ENCODE peak calls at places on chromosomes 16 and 17, in five cellular contexts. C, M, A, D and G are unnamed samples.

GRCh38 chr17:65674246-65675045 is 113.0 kb upstream of the AXIN2 start:
- DNase-seq in A (no peak), D (no peak), M (peak; percentile 21), C (no peak), G (no peak)

GRCh38 chr17:11554042-11554441 is 44.2 kb upstream of the DNAH9 start:
- DNase-seq in M (no peak), D (no peak), A (no peak), C (no peak), G (no peak)

GRCh38 chr16:495127-495748 is 32.3 kb upstream of the CAPN15 start:
- DNase-seq in C (no peak), M (peak; percentile 45), A (no peak), D (peak; percentile 20), G (no peak)

GRCh38 chr17:15456972-15457722 is 10.3 kb downstream of the CDRT4 start:
- DNase-seq in C (no peak), D (peak; percentile 60), A (no peak), M (peak; percentile 91), G (no peak)

GRCh38 chr17:16286947-16287562 is 66.2 kb downstream of the CENPV start:
- DNase-seq in M (no peak), C (no peak), A (peak; percentile 82), D (no peak), G (no peak)

GRCh38 chr16:89324056-89325010 is 106.8 kb downstream of the ZNF778 start:
- DNase-seq in M (peak; percentile 69), A (no peak), C (no peak), D (no peak), G (no peak)

GRCh38 chr16:50021509-50021908 is 3.5 kb upstream of the CNEP1R1 start:
- DNase-seq in A (no peak), C (no peak), M (no peak), D (no peak), G (no peak)

GRCh38 chr16:24972608-24973220 is 42.5 kb downstream of the ARHGAP17 start:
- DNase-seq in C (no peak), D (no peak), A (no peak), M (no peak), G (peak; percentile 12)

GRCh38 chr17:510223-510917 is 157.8 kb upstream of the RPH3AL start:
- DNase-seq in D (no peak), A (no peak), M (peak; percentile 26), C (no peak), G (no peak)

GRCh38 chr16:85615852-85616607 is 2.9 kb downstream of the GSE1 start:
- DNase-seq in C (peak; percentile 59), D (no peak), M (peak; percentile 78), A (peak; percentile 90), G (peak; percentile 71)

GRCh38 chr17:19248923-19249574 is 11.9 kb downstream of the EPN2 start:
- DNase-seq in D (no peak), M (peak; percentile 69), A (no peak), C (no peak), G (no peak)

GRCh38 chr16:17307501-17307900 is 163.3 kb downstream of the XYLT1 start:
- DNase-seq in A (no peak), M (no peak), D (peak; percentile 19), C (no peak), G (no peak)

GRCh38 chr17:82882715-82883446 is 43.1 kb upstream of the ZNF750 start:
- DNase-seq in C (no peak), M (no peak), A (peak; percentile 71), D (no peak), G (peak; percentile 67)

GRCh38 chr16:80731915-80732314 is 72.5 kb downstream of the CDYL2 start:
- DNase-seq in A (no peak), D (no peak), M (no peak), C (no peak), G (no peak)

GRCh38 chr17:80625627-80626026 is 81.0 kb downstream of the RPTOR start:
- DNase-seq in D (no peak), C (no peak), A (no peak), M (no peak), G (no peak)

GRCh38 chr17:82745524-82745923 is 6.3 kb upstream of the TBCD start:
- DNase-seq in M (no peak), A (no peak), D (no peak), C (no peak), G (no peak)

GRCh38 chr17:32528825-32529224 is 42.0 kb downstream of the CDK5R1 start:
- DNase-seq in A (no peak), M (no peak), D (no peak), C (no peak), G (no peak)

GRCh38 chr17:66675991-66676371 is 158.9 kb upstream of the CACNG5 start:
- DNase-seq in A (no peak), C (no peak), M (peak; percentile 58), D (no peak), G (no peak)

GRCh38 chr16:81505011-81505660 is 60.5 kb downstream of the CMIP start:
- DNase-seq in C (no peak), D (no peak), M (no peak), A (peak; percentile 56), G (no peak)